ENCODE peak calls at places on chromosomes 2 and 18, in five cellular contexts. X is upper lobe of right lung, F is psoas muscle, Q is ovary, M is pancreas. G is an unnamed sample. For H3K4me1, the result is how much of the 10 kb centered on the place peaks cover.

GRCh38 chr2:207113403-207113802 is 52.3 kb downstream of the KLF7 start:
- DNase-seq in X (no peak), F (no peak), Q (no peak), M (no peak), G (no peak)

GRCh38 chr2:22784586-22784985 is 600.4 kb upstream of the KLHL29 start:
- DNase-seq in X (no peak), F (no peak), Q (no peak), M (no peak), G (no peak)

GRCh38 chr2:203811491-203812221 is 55.9 kb upstream of the CTLA4 start:
- DNase-seq in X (peak), F (peak), Q (no peak), M (peak), G (peak)

GRCh38 chr2:172513935-172514586 is 41.8 kb upstream of the PDK1 start:
- DNase-seq in X (no peak), F (no peak), Q (no peak), M (peak), G (peak)

GRCh38 chr2:178870703-178871102 is 63.5 kb upstream of the TTN start:
- DNase-seq in X (no peak), F (no peak), Q (no peak), M (no peak), G (no peak)

GRCh38 chr18:44819944-44820510 is 139.3 kb downstream of the SETBP1 start:
- DNase-seq in X (no peak), F (peak), Q (no peak), M (peak), G (no peak)

GRCh38 chr18:63705401-63705800 is 2.6 kb downstream of the SERPINB11 start:
- DNase-seq in X (no peak), F (no peak), Q (no peak), M (no peak), G (no peak)

GRCh38 chr2:187878096-187878495 is 323.9 kb upstream of the TFPI start:
- DNase-seq in X (no peak), F (no peak), Q (no peak), M (no peak), G (no peak)

GRCh38 chr2:46936566-46936965 is 21.0 kb upstream of the MCFD2 start:
- DNase-seq in X (no peak), F (no peak), Q (no peak), M (no peak), G (no peak)

GRCh38 chr18:51194604-51195003 is 2.9 kb downstream of the MEX3C start:
- DNase-seq in X (no peak), F (no peak), Q (no peak), M (no peak), G (no peak)

GRCh38 chr2:58604096-58604495 is 363.0 kb upstream of the FANCL start:
- DNase-seq in X (no peak), F (no peak), Q (no peak), M (no peak), G (no peak)

GRCh38 chr2:213451542-213452256 is 167.4 kb downstream of the SPAG16 start:
- DNase-seq in X (no peak), F (no peak), Q (no peak), M (no peak), G (no peak)

GRCh38 chr18:37665346-37665745 is 99.7 kb upstream of the CELF4 start:
- DNase-seq in X (no peak), F (no peak), Q (no peak), M (no peak), G (no peak)

GRCh38 chr2:140122001-140122400 is 1341.8 kb upstream of the NXPH2 start:
- DNase-seq in X (no peak), F (no peak), Q (no peak), M (no peak), G (no peak)

GRCh38 chr2:17171446-17172049 is 346.7 kb downstream of the RAD51AP2 start:
- DNase-seq in X (no peak), F (no peak), Q (peak), M (no peak), G (no peak)

GRCh38 chr2:176020400-176020799 is 18.3 kb upstream of the LNPK start:
- DNase-seq in X (no peak), F (no peak), Q (no peak), M (no peak), G (no peak)

GRCh38 chr18:80148316-80149199 is 39.5 kb downstream of the ADNP2 start:
- DNase-seq in X (peak), F (no peak), Q (no peak), M (no peak), G (peak)

GRCh38 chr18:80109676-80110078 is 615 bp downstream of the ADNP2 start:
- DNase-seq in X (no peak), F (peak), Q (peak), M (peak), G (peak)

GRCh38 chr18:66124394-66124793 is 373.6 kb downstream of the CDH7 start:
- DNase-seq in X (no peak), F (no peak), Q (no peak), M (no peak), G (no peak)

GRCh38 chr2:21041943-21042707 is 1.7 kb downstream of the APOB start:
- DNase-seq in X (no peak), F (no peak), Q (no peak), M (no peak), G (no peak)

GRCh38 chr2:30436859-30437435 is 10.1 kb upstream of the LCLAT1 start:
- DNase-seq in X (no peak), F (no peak), Q (no peak), M (no peak), G (no peak)

GRCh38 chr2:1748741-1749488 is 4.6 kb upstream of the PXDN start:
- DNase-seq in X (peak), F (no peak), Q (no peak), M (no peak), G (no peak)

GRCh38 chr2:65436825-65437221 is 4.4 kb upstream of the SPRED2 start:
- DNase-seq in X (no peak), F (no peak), Q (no peak), M (no peak), G (no peak)

GRCh38 chr18:31204169-31204568 is 41.5 kb upstream of the DSC1 start:
- DNase-seq in X (no peak), F (no peak), Q (no peak), M (no peak), G (no peak)

GRCh38 chr2:152240559-152241231 is 65.1 kb upstream of the STAM2 start:
- DNase-seq in X (no peak), F (no peak), Q (no peak), M (no peak), G (no peak)
- TF ChIP-seq CTCF in X (no peak), F (no peak), Q (no peak), M (no peak), G (no peak)

GRCh38 chr2:239274391-239275001 is 126.3 kb downstream of the HDAC4 start:
- DNase-seq in X (peak), F (peak), Q (peak), M (peak), G (no peak)
- H3K4me1 ChIP-seq in X (under half), F (half or more), Q (under half), M (under half), G (half or more)

DNA sequence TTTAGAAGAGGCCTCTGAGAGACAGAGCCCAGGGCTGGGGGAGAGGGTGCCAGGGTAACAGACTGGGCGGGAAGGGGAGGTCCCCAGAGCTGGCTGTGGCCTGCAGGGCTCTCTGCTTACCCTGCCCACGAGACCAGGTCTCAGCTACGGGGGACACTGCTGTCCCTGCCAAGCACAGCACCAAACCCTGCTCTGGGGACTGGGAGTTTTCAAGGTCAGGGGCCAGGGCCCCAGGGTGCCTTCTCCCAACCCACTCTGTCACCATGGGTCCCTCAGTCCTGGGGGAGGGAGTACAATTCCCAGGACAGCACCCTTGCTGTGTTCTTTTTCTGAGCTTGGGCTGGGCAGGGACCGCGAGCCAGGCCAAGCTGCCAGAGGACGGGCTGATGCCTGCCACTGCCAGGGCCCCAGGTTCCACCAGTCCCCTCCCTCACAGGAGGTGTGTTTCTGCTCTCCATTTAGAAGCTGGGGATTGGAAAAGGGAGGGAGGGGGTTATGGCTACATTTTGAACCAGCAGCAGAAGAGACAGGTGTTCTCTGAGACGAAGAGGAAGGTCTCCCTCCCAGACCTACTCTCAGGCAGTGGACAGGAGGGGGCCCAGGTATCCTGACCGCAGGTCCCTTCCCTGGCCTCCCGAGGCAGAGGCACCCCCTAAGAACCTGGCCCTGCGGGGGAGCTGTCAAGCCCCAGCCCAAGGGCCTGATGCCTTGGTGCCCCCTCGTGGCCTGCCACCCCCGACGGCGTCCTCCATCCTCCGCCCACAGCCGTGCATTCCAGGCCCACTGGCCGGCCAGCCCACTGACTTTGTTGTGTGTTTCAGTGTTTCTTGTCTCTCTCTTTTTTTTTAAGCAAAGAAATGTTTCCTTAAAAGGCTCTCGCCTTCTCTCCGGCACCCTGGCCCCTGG is 80.4 kb downstream of the TNS1 start:
- DNase-seq in X (no peak), F (peak), Q (peak), M (peak), G (no peak)
- H3K27ac ChIP-seq in X (peak), F (peak), Q (peak), M (peak), G (peak)

GRCh38 chr2:220336771-220337170 is 709.3 kb downstream of the SLC4A3 start:
- DNase-seq in X (no peak), F (no peak), Q (no peak), M (no peak), G (no peak)
- TF ChIP-seq CTCF in X (no peak), F (no peak), Q (no peak), M (no peak), G (no peak)

GRCh38 chr18:24354278-24354677 is 43.3 kb downstream of the OSBPL1A start:
- DNase-seq in X (no peak), F (no peak), Q (no peak), M (no peak), G (no peak)
- H3K4me1 ChIP-seq in X (under half), F (under half), Q (under half), M (under half), G (under half)

GRCh38 chr2:225428360-225428759 is 28.9 kb downstream of the NYAP2 start:
- DNase-seq in X (no peak), F (no peak), Q (no peak), M (no peak), G (no peak)
- H3K27ac ChIP-seq in X (no peak), F (no peak), Q (no peak), M (no peak), G (no peak)

G was measured in left lung.